ENCODE peak calls at places on chromosomes 5 and 9, in eight cellular contexts. Z is CD4-positive, alpha-beta memory T cell; I is PC-3; Y is CD8-positive, alpha-beta T cell; J is fibroblast of lung; F is heart right ventricle; P is IMR-90; Q is GM23248. C is an unnamed sample. For H3K4me1, the result is how much of the 10 kb centered on the place peaks cover.

GRCh38 chr5:121758640-121759039 is 93.0 kb upstream of the FTMT start:
- DNase-seq in Z (no peak), I (no peak), Y (no peak), J (no peak), F (no peak), P (no peak), Q (no peak), C (no peak)

GRCh38 chr5:112636751-112637150 is 100.9 kb upstream of the APC start:
- DNase-seq in Z (no peak), I (no peak), Y (no peak), J (no peak), F (no peak), P (no peak), Q (no peak), C (no peak)

GRCh38 chr9:70921126-70921525 is 200.3 kb downstream of the TRPM3 start:
- DNase-seq in Z (no peak), I (no peak), Y (no peak), J (peak), F (no peak), P (peak), Q (peak), C (no peak)

GRCh38 chr5:106521701-106522100 is 1149.0 kb downstream of the EFNA5 start:
- DNase-seq in Z (no peak), I (peak), Y (no peak), J (peak), F (no peak), P (peak), Q (peak), C (no peak)

GRCh38 chr5:157106668-157107461 is 2.0 kb downstream of the HAVCR2 start:
- DNase-seq in Z (no peak), I (no peak), Y (no peak), J (no peak), F (peak), P (peak), Q (peak), C (no peak)

GRCh38 chr9:93473411-93473810 is 20.0 kb upstream of the FAM120AOS start:
- DNase-seq in Z (no peak), I (peak), Y (no peak), J (peak), F (no peak), P (peak), Q (peak), C (no peak)

GRCh38 chr5:43359738-43360137 is 46.5 kb upstream of the HMGCS1 start:
- DNase-seq in Z (no peak), I (no peak), Y (no peak), J (no peak), F (no peak), P (no peak), Q (no peak), C (no peak)

GRCh38 chr9:95511232-95511951 is 5.4 kb downstream of the PTCH1 start:
- DNase-seq in Z (peak), I (peak), Y (peak), J (peak), F (no peak), P (peak), Q (peak), C (no peak)

GRCh38 chr9:71822455-71822854 is 54.1 kb upstream of the CEMIP2 start:
- DNase-seq in Z (no peak), I (no peak), Y (no peak), J (no peak), F (no peak), P (no peak), Q (no peak), C (no peak)

GRCh38 chr5:96648023-96648422 is 14.2 kb upstream of the CAST start:
- DNase-seq in Z (no peak), I (no peak), Y (no peak), J (no peak), F (no peak), P (no peak), Q (no peak), C (no peak)

GRCh38 chr5:137286025-137286610 is 213.0 kb downstream of the SPOCK1 start:
- DNase-seq in Z (no peak), I (no peak), Y (no peak), J (no peak), F (no peak), P (peak), Q (peak), C (no peak)

GRCh38 chr5:78137290-78137689 is 157.2 kb downstream of the AP3B1 start:
- DNase-seq in Z (no peak), I (no peak), Y (no peak), J (no peak), F (no peak), P (no peak), Q (no peak), C (no peak)

GRCh38 chr9:130557077-130557468 is 22.3 kb upstream of the FUBP3 start:
- DNase-seq in Z (no peak), I (no peak), Y (no peak), J (no peak), F (no peak), P (no peak), Q (no peak), C (no peak)
- H3K4me1 ChIP-seq in Z (under half), I (under half), Y (under half), J (under half), F (under half), P (under half), Q (under half), C (under half)

GRCh38 chr9:136979769-136980587 is 2.7 kb downstream of the PTGDS start:
- DNase-seq in Z (no peak), I (no peak), Y (no peak), J (no peak), F (peak), P (no peak), Q (no peak), C (no peak)
- H3K4me1 ChIP-seq in Z (under half), I (under half), Y (under half), J (under half), F (half or more), P (under half), Q (under half), C (under half)

DNA sequence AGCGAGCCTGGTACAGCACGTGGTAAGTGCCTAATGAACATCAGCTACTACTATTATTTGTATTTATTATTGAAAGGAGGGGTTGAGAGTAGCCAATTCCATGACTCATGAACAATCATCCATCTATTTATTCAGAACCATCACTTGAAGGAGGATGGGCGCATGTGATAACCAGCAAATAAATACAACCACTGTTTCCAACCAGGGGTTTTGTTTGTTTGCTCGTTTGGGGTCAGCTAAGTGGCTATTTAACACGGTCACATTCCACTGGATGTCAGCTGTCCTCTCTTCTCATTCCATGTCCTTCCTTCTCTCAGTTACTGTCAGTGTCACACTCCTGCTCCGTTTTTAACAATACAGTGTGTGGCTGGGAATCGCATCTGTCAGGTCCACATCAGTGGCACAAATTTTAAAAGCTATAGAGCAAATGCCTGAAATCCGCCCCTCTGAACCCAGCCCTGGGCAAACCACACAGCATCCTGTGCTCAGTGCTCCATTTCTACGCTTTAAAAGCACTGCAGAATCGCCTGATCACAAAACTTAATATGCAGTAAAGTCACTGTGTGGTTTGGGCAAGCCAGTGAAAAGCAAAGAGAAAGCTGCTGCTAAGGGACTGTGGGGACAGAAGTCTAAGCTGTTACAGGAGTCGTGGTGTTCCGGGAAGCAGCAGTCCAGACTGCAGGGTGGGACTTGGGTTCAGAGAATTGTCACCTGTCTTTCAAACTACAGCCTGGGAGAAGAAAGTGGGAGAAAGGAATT is 8.5 kb downstream of the RAPGEF1 start:
- DNase-seq in Z (peak), I (peak), Y (no peak), J (no peak), F (no peak), P (peak), Q (peak), C (no peak)
- H3K4me1 ChIP-seq in Z (half or more), I (half or more), Y (half or more), J (half or more), F (half or more), P (under half), Q (half or more), C (half or more)

GRCh38 chr9:27337833-27338526 is 41.0 kb upstream of the EQTN start:
- DNase-seq in Z (no peak), I (no peak), Y (no peak), J (no peak), F (no peak), P (no peak), Q (no peak), C (no peak)
- H3K4me1 ChIP-seq in Z (under half), I (under half), Y (under half), J (under half), F (under half), P (under half), Q (under half), C (half or more)

GRCh38 chr9:99221623-99222415 is at the start of the genes ALG2 and SEC61B:
- DNase-seq in Z (peak), I (peak), Y (peak), J (peak), F (peak), P (peak), Q (peak), C (no peak)
- H3K4me1 ChIP-seq in Z (half or more), I (under half), Y (under half), J (under half), F (half or more), P (under half), Q (under half), C (half or more)